ENCODE peak calls at places on chromosome 21, in eight cellular contexts. One of them, this sample, is unnamed.

GRCh38 chr21:43716376-43717165 is 2.4 kb upstream of the PDXK start:
- DNase-seq in SK-N-SH: no peak
- DNase-seq in tibial nerve: no peak
- DNase-seq in sigmoid colon: no peak
- DNase-seq in ovary: no peak
- DNase-seq in stomach: no peak
- DNase-seq in K562: no peak
- DNase-seq in A549: no peak
- DNase-seq in this sample: no peak

GRCh38 chr21:35477622-35478021 is 428.5 kb upstream of the RUNX1 start:
- DNase-seq in ovary: no peak
- DNase-seq in tibial nerve: no peak
- DNase-seq in sigmoid colon: no peak
- DNase-seq in stomach: no peak
- DNase-seq in K562: no peak
- DNase-seq in SK-N-SH: no peak
- DNase-seq in A549: no peak
- DNase-seq in this sample: no peak

GRCh38 chr21:44708213-44708865 is 3.0 kb downstream of the TSPEAR start:
- DNase-seq in stomach: peak; percentile 19
- DNase-seq in SK-N-SH: peak; percentile 20
- DNase-seq in tibial nerve: no peak
- DNase-seq in A549: no peak
- DNase-seq in ovary: peak; percentile 10
- DNase-seq in K562: no peak
- DNase-seq in sigmoid colon: no peak
- DNase-seq in this sample: no peak

GRCh38 chr21:43658769-43659135 is 536 bp downstream of the HSF2BP start:
- DNase-seq in sigmoid colon: no peak
- DNase-seq in ovary: no peak
- DNase-seq in K562: no peak
- DNase-seq in tibial nerve: no peak
- DNase-seq in A549: no peak
- DNase-seq in stomach: no peak
- DNase-seq in SK-N-SH: peak; percentile 41
- DNase-seq in this sample: no peak

GRCh38 chr21:43880111-43880985 is 15.3 kb downstream of the AGPAT3 start:
- DNase-seq in ovary: peak; percentile 31
- DNase-seq in A549: no peak
- DNase-seq in sigmoid colon: no peak
- DNase-seq in stomach: peak; percentile 57
- DNase-seq in SK-N-SH: no peak
- DNase-seq in tibial nerve: no peak
- DNase-seq in K562: no peak
- DNase-seq in this sample: no peak

GRCh38 chr21:34728479-34728878 is 59.7 kb downstream of the CLIC6 start:
- DNase-seq in SK-N-SH: no peak
- DNase-seq in A549: no peak
- DNase-seq in stomach: peak; percentile 81
- DNase-seq in tibial nerve: no peak
- DNase-seq in ovary: no peak
- DNase-seq in sigmoid colon: no peak
- DNase-seq in K562: no peak
- DNase-seq in this sample: no peak

GRCh38 chr21:46038871-46039397 is 57.4 kb downstream of the COL6A1 start:
- DNase-seq in sigmoid colon: peak; percentile 76
- DNase-seq in SK-N-SH: no peak
- DNase-seq in ovary: peak; percentile 95
- DNase-seq in stomach: no peak
- DNase-seq in K562: no peak
- DNase-seq in A549: no peak
- DNase-seq in tibial nerve: peak; percentile 50
- DNase-seq in this sample: peak; percentile 91

GRCh38 chr21:23045955-23046354 is 2047.7 kb downstream of the NCAM2 start:
- DNase-seq in sigmoid colon: no peak
- DNase-seq in A549: no peak
- DNase-seq in SK-N-SH: no peak
- DNase-seq in ovary: no peak
- DNase-seq in tibial nerve: no peak
- DNase-seq in K562: no peak
- DNase-seq in stomach: no peak
- DNase-seq in this sample: no peak

GRCh38 chr21:42992943-42993712 is 18.8 kb downstream of the PKNOX1 start:
- DNase-seq in sigmoid colon: peak; percentile 65
- DNase-seq in A549: no peak
- DNase-seq in stomach: no peak
- DNase-seq in tibial nerve: no peak
- DNase-seq in SK-N-SH: no peak
- DNase-seq in ovary: no peak
- DNase-seq in K562: no peak
- DNase-seq in this sample: no peak

GRCh38 chr21:35333831-35334593 is 284.9 kb upstream of the RUNX1 start:
- DNase-seq in K562: peak; percentile 27
- DNase-seq in SK-N-SH: no peak
- DNase-seq in tibial nerve: no peak
- DNase-seq in ovary: no peak
- DNase-seq in sigmoid colon: no peak
- DNase-seq in A549: no peak
- DNase-seq in stomach: no peak
- DNase-seq in this sample: peak; percentile 68

GRCh38 chr21:18451679-18452078 is 48.1 kb upstream of the TMPRSS15 start:
- DNase-seq in SK-N-SH: no peak
- DNase-seq in ovary: no peak
- DNase-seq in sigmoid colon: no peak
- DNase-seq in K562: no peak
- DNase-seq in stomach: no peak
- DNase-seq in A549: no peak
- DNase-seq in tibial nerve: no peak
- DNase-seq in this sample: no peak

GRCh38 chr21:22020221-22020620 is 1022.0 kb downstream of the NCAM2 start:
- DNase-seq in K562: no peak
- DNase-seq in sigmoid colon: no peak
- DNase-seq in stomach: no peak
- DNase-seq in tibial nerve: no peak
- DNase-seq in ovary: no peak
- DNase-seq in A549: no peak
- DNase-seq in SK-N-SH: no peak
- DNase-seq in this sample: no peak

GRCh38 chr21:17159697-17160096 is 353.1 kb upstream of the CXADR start:
- DNase-seq in SK-N-SH: no peak
- DNase-seq in ovary: no peak
- DNase-seq in sigmoid colon: no peak
- DNase-seq in K562: no peak
- DNase-seq in A549: no peak
- DNase-seq in tibial nerve: no peak
- DNase-seq in stomach: no peak
- DNase-seq in this sample: no peak
- TF ChIP-seq EP300 in SK-N-SH: no peak
- TF ChIP-seq EP300 in ovary: no peak
- TF ChIP-seq EP300 in sigmoid colon: no peak
- TF ChIP-seq EP300 in K562: no peak
- TF ChIP-seq EP300 in A549: no peak
- TF ChIP-seq EP300 in tibial nerve: no peak
- TF ChIP-seq EP300 in stomach: no peak
- TF ChIP-seq EP300 in this sample: no peak

GRCh38 chr21:41659791-41660560 is 106.9 kb downstream of the RIPK4 start:
- DNase-seq in sigmoid colon: no peak
- DNase-seq in stomach: no peak
- DNase-seq in ovary: no peak
- DNase-seq in K562: no peak
- DNase-seq in SK-N-SH: no peak
- DNase-seq in tibial nerve: peak; percentile 19
- DNase-seq in A549: no peak
- DNase-seq in this sample: no peak
- TF ChIP-seq CTCF in sigmoid colon: no peak
- TF ChIP-seq CTCF in stomach: no peak
- TF ChIP-seq CTCF in ovary: no peak
- TF ChIP-seq CTCF in K562: no peak
- TF ChIP-seq CTCF in SK-N-SH: peak; percentile 31
- TF ChIP-seq CTCF in tibial nerve: no peak
- TF ChIP-seq CTCF in A549: no peak
- TF ChIP-seq CTCF in this sample: no peak

DNA sequence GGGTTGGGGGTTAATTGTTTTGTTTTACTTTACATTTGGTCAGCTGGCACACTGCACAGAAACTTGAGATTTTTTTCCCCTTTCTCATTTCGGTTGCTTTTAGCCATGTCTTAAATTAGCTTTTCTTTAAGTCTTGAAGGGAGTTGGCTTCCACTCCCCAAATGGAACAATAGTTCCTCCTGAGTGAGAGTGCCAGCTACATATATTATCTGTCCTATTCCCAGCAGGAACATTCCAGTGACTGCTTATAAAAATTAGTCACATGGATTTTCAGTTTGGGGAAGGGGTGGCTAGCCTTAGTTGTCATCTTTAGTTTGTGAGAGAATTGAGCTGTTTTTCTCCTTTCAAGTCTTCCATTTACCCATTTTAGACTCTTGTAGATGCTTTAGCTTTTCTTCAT is 510.2 kb upstream of the CXADR start:
- DNase-seq in A549: no peak
- DNase-seq in sigmoid colon: no peak
- DNase-seq in ovary: no peak
- DNase-seq in tibial nerve: no peak
- DNase-seq in stomach: no peak
- DNase-seq in K562: no peak
- DNase-seq in SK-N-SH: no peak
- DNase-seq in this sample: no peak
- H3K27ac ChIP-seq in A549: peak overlapping the region; percentile 19
- H3K27ac ChIP-seq in sigmoid colon: no peak overlapping the region
- H3K27ac ChIP-seq in ovary: no peak overlapping the region
- H3K27ac ChIP-seq in tibial nerve: peak overlapping the region; percentile 76
- H3K27ac ChIP-seq in stomach: no peak overlapping the region
- H3K27ac ChIP-seq in K562: no peak overlapping the region
- H3K27ac ChIP-seq in SK-N-SH: no peak overlapping the region
- H3K27ac ChIP-seq in this sample: no peak overlapping the region

GRCh38 chr21:41707231-41707988 is 59.4 kb downstream of the RIPK4 start:
- DNase-seq in A549: no peak
- DNase-seq in sigmoid colon: no peak
- DNase-seq in tibial nerve: no peak
- DNase-seq in K562: no peak
- DNase-seq in SK-N-SH: no peak
- DNase-seq in stomach: no peak
- DNase-seq in ovary: no peak
- DNase-seq in this sample: no peak
- TF ChIP-seq EP300 in A549: no peak
- TF ChIP-seq EP300 in sigmoid colon: no peak
- TF ChIP-seq EP300 in tibial nerve: no peak
- TF ChIP-seq EP300 in K562: no peak
- TF ChIP-seq EP300 in SK-N-SH: no peak
- TF ChIP-seq EP300 in stomach: no peak
- TF ChIP-seq EP300 in ovary: no peak
- TF ChIP-seq EP300 in this sample: no peak

GRCh38 chr21:14376854-14377253 is 6.1 kb downstream of the HSPA13 start:
- DNase-seq in K562: no peak
- DNase-seq in stomach: no peak
- DNase-seq in ovary: no peak
- DNase-seq in tibial nerve: no peak
- DNase-seq in sigmoid colon: no peak
- DNase-seq in SK-N-SH: no peak
- DNase-seq in A549: no peak
- DNase-seq in this sample: no peak
- TF ChIP-seq CTCF in K562: peak; percentile 14
- TF ChIP-seq CTCF in stomach: no peak
- TF ChIP-seq CTCF in ovary: no peak
- TF ChIP-seq CTCF in tibial nerve: no peak
- TF ChIP-seq CTCF in sigmoid colon: no peak
- TF ChIP-seq CTCF in SK-N-SH: peak; percentile 20
- TF ChIP-seq CTCF in A549: no peak
- TF ChIP-seq CTCF in this sample: no peak

DNA sequence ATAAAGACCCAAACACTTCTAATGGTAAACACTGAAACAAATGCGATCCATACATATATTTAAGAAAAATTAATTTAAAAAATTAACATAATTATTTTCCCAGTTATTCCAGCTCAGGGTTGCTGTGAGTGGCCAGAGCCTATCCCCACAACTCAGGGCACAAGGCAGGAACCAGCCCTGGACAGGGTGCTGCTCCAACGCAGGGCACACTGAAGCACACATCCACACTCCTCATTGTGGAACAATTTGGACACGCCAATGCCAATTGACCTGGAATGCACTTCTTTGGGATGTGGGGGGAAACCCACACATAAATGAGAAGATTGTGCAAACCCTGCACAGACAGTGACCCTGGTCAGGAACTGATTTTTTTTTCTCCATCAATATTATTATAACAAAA is 23.4 kb downstream of the SAMSN1 start:
- DNase-seq in stomach: no peak
- DNase-seq in K562: no peak
- DNase-seq in sigmoid colon: no peak
- DNase-seq in SK-N-SH: no peak
- DNase-seq in ovary: no peak
- DNase-seq in A549: no peak
- DNase-seq in tibial nerve: no peak
- DNase-seq in this sample: no peak
- H3K27ac ChIP-seq in stomach: no peak overlapping the region
- H3K27ac ChIP-seq in K562: no peak overlapping the region
- H3K27ac ChIP-seq in sigmoid colon: peak overlapping the region; percentile 9
- H3K27ac ChIP-seq in SK-N-SH: no peak overlapping the region
- H3K27ac ChIP-seq in ovary: no peak overlapping the region
- H3K27ac ChIP-seq in A549: no peak overlapping the region
- H3K27ac ChIP-seq in tibial nerve: no peak overlapping the region
- H3K27ac ChIP-seq in this sample: no peak overlapping the region